ENCODE peak calls at places on chromosomes 7 and 10, in nine cellular contexts. One of them, this sample, is unnamed.

GRCh38 chr7:118183254-118183585 is 744 bp upstream of the LSM8 start:
- DNase-seq in GM04504: no peak
- DNase-seq in M059J: peak; percentile 9
- DNase-seq in H4: no peak
- DNase-seq in ELF-1: peak; percentile 36
- DNase-seq in activated T-cell treated with anti-CD3 and anti-CD28 coated beads, Interleukin-2, amount 50 U/mL, for 72 hours: no peak
- DNase-seq in ovary: no peak
- DNase-seq in NCI-H526 treated with DMSO at 0.1 percent for 48 hours: no peak
- DNase-seq in right atrium auricular region: no peak
- DNase-seq in this sample: no peak

GRCh38 chr7:129041142-129041928 is 13.6 kb downstream of the TNPO3 start:
- DNase-seq in right atrium auricular region: no peak
- DNase-seq in ELF-1: no peak
- DNase-seq in activated T-cell treated with anti-CD3 and anti-CD28 coated beads, Interleukin-2, amount 50 U/mL, for 72 hours: peak; percentile 9
- DNase-seq in NCI-H526 treated with DMSO at 0.1 percent for 48 hours: no peak
- DNase-seq in ovary: no peak
- DNase-seq in GM04504: no peak
- DNase-seq in H4: no peak
- DNase-seq in M059J: no peak
- DNase-seq in this sample: peak; percentile 34

GRCh38 chr10:11146402-11147171 is 128.9 kb downstream of the CELF2 start:
- DNase-seq in NCI-H526 treated with DMSO at 0.1 percent for 48 hours: peak; percentile 8
- DNase-seq in GM04504: no peak
- DNase-seq in H4: peak; percentile 27
- DNase-seq in activated T-cell treated with anti-CD3 and anti-CD28 coated beads, Interleukin-2, amount 50 U/mL, for 72 hours: no peak
- DNase-seq in right atrium auricular region: no peak
- DNase-seq in M059J: peak; percentile 1
- DNase-seq in ovary: no peak
- DNase-seq in ELF-1: no peak
- DNase-seq in this sample: peak; percentile 82

GRCh38 chr7:144653449-144653848 is 182.4 kb downstream of the TPK1 start:
- DNase-seq in ELF-1: no peak
- DNase-seq in M059J: no peak
- DNase-seq in GM04504: no peak
- DNase-seq in H4: no peak
- DNase-seq in NCI-H526 treated with DMSO at 0.1 percent for 48 hours: no peak
- DNase-seq in ovary: no peak
- DNase-seq in activated T-cell treated with anti-CD3 and anti-CD28 coated beads, Interleukin-2, amount 50 U/mL, for 72 hours: no peak
- DNase-seq in right atrium auricular region: no peak
- DNase-seq in this sample: no peak

GRCh38 chr10:88661018-88661417 is 3.2 kb upstream of the LIPF start:
- DNase-seq in ovary: no peak
- DNase-seq in activated T-cell treated with anti-CD3 and anti-CD28 coated beads, Interleukin-2, amount 50 U/mL, for 72 hours: no peak
- DNase-seq in M059J: peak; percentile 41
- DNase-seq in GM04504: no peak
- DNase-seq in NCI-H526 treated with DMSO at 0.1 percent for 48 hours: no peak
- DNase-seq in H4: no peak
- DNase-seq in ELF-1: no peak
- DNase-seq in right atrium auricular region: no peak
- DNase-seq in this sample: no peak

GRCh38 chr10:52071814-52072213 is 242.3 kb upstream of the DKK1 start:
- DNase-seq in GM04504: no peak
- DNase-seq in ovary: no peak
- DNase-seq in ELF-1: peak; percentile 14
- DNase-seq in M059J: no peak
- DNase-seq in NCI-H526 treated with DMSO at 0.1 percent for 48 hours: no peak
- DNase-seq in right atrium auricular region: no peak
- DNase-seq in activated T-cell treated with anti-CD3 and anti-CD28 coated beads, Interleukin-2, amount 50 U/mL, for 72 hours: no peak
- DNase-seq in H4: no peak
- DNase-seq in this sample: no peak

GRCh38 chr10:124119933-124120332 is 26.5 kb upstream of the CHST15 start:
- DNase-seq in right atrium auricular region: peak; percentile 70
- DNase-seq in NCI-H526 treated with DMSO at 0.1 percent for 48 hours: no peak
- DNase-seq in ovary: no peak
- DNase-seq in H4: no peak
- DNase-seq in ELF-1: no peak
- DNase-seq in GM04504: no peak
- DNase-seq in activated T-cell treated with anti-CD3 and anti-CD28 coated beads, Interleukin-2, amount 50 U/mL, for 72 hours: no peak
- DNase-seq in M059J: no peak
- DNase-seq in this sample: no peak

GRCh38 chr10:69239816-69240434 is 19.8 kb downstream of the HKDC1 start:
- DNase-seq in H4: peak; percentile 23
- DNase-seq in activated T-cell treated with anti-CD3 and anti-CD28 coated beads, Interleukin-2, amount 50 U/mL, for 72 hours: no peak
- DNase-seq in ELF-1: no peak
- DNase-seq in GM04504: peak; percentile 25
- DNase-seq in NCI-H526 treated with DMSO at 0.1 percent for 48 hours: no peak
- DNase-seq in M059J: peak; percentile 62
- DNase-seq in ovary: no peak
- DNase-seq in right atrium auricular region: no peak
- DNase-seq in this sample: peak; percentile 32

GRCh38 chr10:74799840-74800239 is 26.6 kb upstream of the KAT6B start:
- DNase-seq in M059J: peak; percentile 92
- DNase-seq in GM04504: no peak
- DNase-seq in H4: peak; percentile 62
- DNase-seq in ovary: no peak
- DNase-seq in NCI-H526 treated with DMSO at 0.1 percent for 48 hours: no peak
- DNase-seq in activated T-cell treated with anti-CD3 and anti-CD28 coated beads, Interleukin-2, amount 50 U/mL, for 72 hours: peak; percentile 47
- DNase-seq in ELF-1: no peak
- DNase-seq in right atrium auricular region: no peak
- DNase-seq in this sample: peak; percentile 76

GRCh38 chr7:131859162-131859821 is 302.9 kb upstream of the PODXL start:
- DNase-seq in H4: peak; percentile 83
- DNase-seq in M059J: peak; percentile 78
- DNase-seq in activated T-cell treated with anti-CD3 and anti-CD28 coated beads, Interleukin-2, amount 50 U/mL, for 72 hours: peak; percentile 33
- DNase-seq in NCI-H526 treated with DMSO at 0.1 percent for 48 hours: no peak
- DNase-seq in GM04504: peak; percentile 53
- DNase-seq in ovary: peak; percentile 14
- DNase-seq in right atrium auricular region: peak; percentile 71
- DNase-seq in ELF-1: peak; percentile 86
- DNase-seq in this sample: peak; percentile 89

GRCh38 chr10:103451871-103452713 is at the start of gene CALHM2:
- DNase-seq in ELF-1: peak; percentile 85
- DNase-seq in ovary: peak; percentile 77
- DNase-seq in H4: no peak
- DNase-seq in M059J: peak; percentile 67
- DNase-seq in NCI-H526 treated with DMSO at 0.1 percent for 48 hours: peak; percentile 39
- DNase-seq in activated T-cell treated with anti-CD3 and anti-CD28 coated beads, Interleukin-2, amount 50 U/mL, for 72 hours: peak; percentile 69
- DNase-seq in GM04504: peak; percentile 13
- DNase-seq in right atrium auricular region: peak; percentile 83
- DNase-seq in this sample: peak; percentile 80

GRCh38 chr10:50314169-50315071 is 63.1 kb upstream of the ASAH2 start:
- DNase-seq in H4: no peak
- DNase-seq in GM04504: no peak
- DNase-seq in M059J: no peak
- DNase-seq in ELF-1: no peak
- DNase-seq in NCI-H526 treated with DMSO at 0.1 percent for 48 hours: no peak
- DNase-seq in right atrium auricular region: no peak
- DNase-seq in ovary: no peak
- DNase-seq in activated T-cell treated with anti-CD3 and anti-CD28 coated beads, Interleukin-2, amount 50 U/mL, for 72 hours: no peak
- DNase-seq in this sample: no peak

GRCh38 chr10:89001428-89002072 is 11.0 kb downstream of the FAS start:
- DNase-seq in activated T-cell treated with anti-CD3 and anti-CD28 coated beads, Interleukin-2, amount 50 U/mL, for 72 hours: no peak
- DNase-seq in ovary: no peak
- DNase-seq in M059J: no peak
- DNase-seq in ELF-1: no peak
- DNase-seq in NCI-H526 treated with DMSO at 0.1 percent for 48 hours: no peak
- DNase-seq in right atrium auricular region: no peak
- DNase-seq in GM04504: no peak
- DNase-seq in H4: no peak
- DNase-seq in this sample: no peak

GRCh38 chr10:133312016-133312768 is 3.5 kb downstream of the ZNF511 start:
- DNase-seq in ovary: no peak
- DNase-seq in GM04504: no peak
- DNase-seq in activated T-cell treated with anti-CD3 and anti-CD28 coated beads, Interleukin-2, amount 50 U/mL, for 72 hours: no peak
- DNase-seq in right atrium auricular region: no peak
- DNase-seq in M059J: no peak
- DNase-seq in H4: no peak
- DNase-seq in ELF-1: no peak
- DNase-seq in NCI-H526 treated with DMSO at 0.1 percent for 48 hours: no peak
- DNase-seq in this sample: no peak

GRCh38 chr7:72025381-72025960 is 386.7 kb downstream of the CALN1 start:
- DNase-seq in GM04504: no peak
- DNase-seq in H4: no peak
- DNase-seq in ovary: no peak
- DNase-seq in right atrium auricular region: no peak
- DNase-seq in NCI-H526 treated with DMSO at 0.1 percent for 48 hours: no peak
- DNase-seq in activated T-cell treated with anti-CD3 and anti-CD28 coated beads, Interleukin-2, amount 50 U/mL, for 72 hours: no peak
- DNase-seq in M059J: no peak
- DNase-seq in ELF-1: no peak
- DNase-seq in this sample: no peak

GRCh38 chr10:72883861-72884260 is 9.7 kb upstream of the OIT3 start:
- DNase-seq in right atrium auricular region: no peak
- DNase-seq in ovary: no peak
- DNase-seq in activated T-cell treated with anti-CD3 and anti-CD28 coated beads, Interleukin-2, amount 50 U/mL, for 72 hours: no peak
- DNase-seq in M059J: no peak
- DNase-seq in ELF-1: no peak
- DNase-seq in H4: no peak
- DNase-seq in NCI-H526 treated with DMSO at 0.1 percent for 48 hours: no peak
- DNase-seq in GM04504: no peak
- DNase-seq in this sample: no peak

GRCh38 chr10:86317949-86318725 is 48.5 kb downstream of the GRID1 start:
- DNase-seq in activated T-cell treated with anti-CD3 and anti-CD28 coated beads, Interleukin-2, amount 50 U/mL, for 72 hours: no peak
- DNase-seq in M059J: no peak
- DNase-seq in NCI-H526 treated with DMSO at 0.1 percent for 48 hours: no peak
- DNase-seq in ovary: no peak
- DNase-seq in GM04504: no peak
- DNase-seq in H4: no peak
- DNase-seq in ELF-1: no peak
- DNase-seq in right atrium auricular region: no peak
- DNase-seq in this sample: no peak

GRCh38 chr7:31882187-31882586 is 188.0 kb downstream of the PDE1C start:
- DNase-seq in M059J: peak; percentile 79
- DNase-seq in activated T-cell treated with anti-CD3 and anti-CD28 coated beads, Interleukin-2, amount 50 U/mL, for 72 hours: no peak
- DNase-seq in ELF-1: no peak
- DNase-seq in GM04504: no peak
- DNase-seq in right atrium auricular region: peak; percentile 70
- DNase-seq in H4: peak; percentile 43
- DNase-seq in NCI-H526 treated with DMSO at 0.1 percent for 48 hours: no peak
- DNase-seq in ovary: no peak
- DNase-seq in this sample: peak; percentile 72

GRCh38 chr10:91643700-91644099 is 10.8 kb upstream of the PPP1R3C start:
- DNase-seq in H4: no peak
- DNase-seq in ELF-1: peak; percentile 28
- DNase-seq in ovary: no peak
- DNase-seq in right atrium auricular region: no peak
- DNase-seq in activated T-cell treated with anti-CD3 and anti-CD28 coated beads, Interleukin-2, amount 50 U/mL, for 72 hours: no peak
- DNase-seq in NCI-H526 treated with DMSO at 0.1 percent for 48 hours: no peak
- DNase-seq in M059J: no peak
- DNase-seq in GM04504: no peak
- DNase-seq in this sample: no peak

GRCh38 chr7:47213276-47213675 is 368.6 kb downstream of the TNS3 start:
- DNase-seq in M059J: no peak
- DNase-seq in GM04504: no peak
- DNase-seq in activated T-cell treated with anti-CD3 and anti-CD28 coated beads, Interleukin-2, amount 50 U/mL, for 72 hours: no peak
- DNase-seq in H4: no peak
- DNase-seq in NCI-H526 treated with DMSO at 0.1 percent for 48 hours: no peak
- DNase-seq in ovary: no peak
- DNase-seq in right atrium auricular region: no peak
- DNase-seq in ELF-1: no peak
- DNase-seq in this sample: no peak

GRCh38 chr7:4738711-4739527 is 36.5 kb upstream of the AP5Z1 start:
- DNase-seq in GM04504: peak; percentile 73
- DNase-seq in right atrium auricular region: peak; percentile 71
- DNase-seq in ovary: peak; percentile 53
- DNase-seq in NCI-H526 treated with DMSO at 0.1 percent for 48 hours: no peak
- DNase-seq in activated T-cell treated with anti-CD3 and anti-CD28 coated beads, Interleukin-2, amount 50 U/mL, for 72 hours: peak; percentile 57
- DNase-seq in H4: peak; percentile 99
- DNase-seq in ELF-1: peak; percentile 91
- DNase-seq in M059J: peak; percentile 39
- DNase-seq in this sample: peak; percentile 85

GRCh38 chr7:74477188-74477587 is 23.5 kb downstream of the GTF2IRD1 start:
- DNase-seq in H4: no peak
- DNase-seq in NCI-H526 treated with DMSO at 0.1 percent for 48 hours: no peak
- DNase-seq in activated T-cell treated with anti-CD3 and anti-CD28 coated beads, Interleukin-2, amount 50 U/mL, for 72 hours: no peak
- DNase-seq in ELF-1: no peak
- DNase-seq in ovary: no peak
- DNase-seq in M059J: no peak
- DNase-seq in right atrium auricular region: no peak
- DNase-seq in GM04504: no peak
- DNase-seq in this sample: no peak

GRCh38 chr7:116025098-116025809 is 5.3 kb downstream of the TFEC start:
- DNase-seq in NCI-H526 treated with DMSO at 0.1 percent for 48 hours: no peak
- DNase-seq in GM04504: no peak
- DNase-seq in M059J: peak; percentile 13
- DNase-seq in ovary: no peak
- DNase-seq in ELF-1: no peak
- DNase-seq in right atrium auricular region: no peak
- DNase-seq in activated T-cell treated with anti-CD3 and anti-CD28 coated beads, Interleukin-2, amount 50 U/mL, for 72 hours: no peak
- DNase-seq in H4: no peak
- DNase-seq in this sample: peak; percentile 8

GRCh38 chr7:108016841-108017775 is 14.1 kb upstream of the LAMB1 start:
- DNase-seq in H4: peak; percentile 73
- DNase-seq in NCI-H526 treated with DMSO at 0.1 percent for 48 hours: peak; percentile 19
- DNase-seq in GM04504: no peak
- DNase-seq in ELF-1: no peak
- DNase-seq in right atrium auricular region: no peak
- DNase-seq in ovary: no peak
- DNase-seq in activated T-cell treated with anti-CD3 and anti-CD28 coated beads, Interleukin-2, amount 50 U/mL, for 72 hours: peak; percentile 20
- DNase-seq in M059J: peak; percentile 73
- DNase-seq in this sample: peak; percentile 70

GRCh38 chr7:117800841-117801240 is 72.4 kb downstream of the CTTNBP2 start:
- DNase-seq in ovary: no peak
- DNase-seq in ELF-1: no peak
- DNase-seq in right atrium auricular region: no peak
- DNase-seq in M059J: no peak
- DNase-seq in NCI-H526 treated with DMSO at 0.1 percent for 48 hours: no peak
- DNase-seq in H4: no peak
- DNase-seq in activated T-cell treated with anti-CD3 and anti-CD28 coated beads, Interleukin-2, amount 50 U/mL, for 72 hours: no peak
- DNase-seq in GM04504: no peak
- DNase-seq in this sample: no peak

GRCh38 chr7:16934947-16935742 is 53.4 kb upstream of the AGR3 start:
- DNase-seq in H4: no peak
- DNase-seq in M059J: peak; percentile 39
- DNase-seq in NCI-H526 treated with DMSO at 0.1 percent for 48 hours: no peak
- DNase-seq in right atrium auricular region: no peak
- DNase-seq in GM04504: no peak
- DNase-seq in ovary: no peak
- DNase-seq in ELF-1: no peak
- DNase-seq in activated T-cell treated with anti-CD3 and anti-CD28 coated beads, Interleukin-2, amount 50 U/mL, for 72 hours: peak; percentile 59
- DNase-seq in this sample: no peak

GRCh38 chr10:24771943-24772747 is 48.5 kb upstream of the ARHGAP21 start:
- DNase-seq in activated T-cell treated with anti-CD3 and anti-CD28 coated beads, Interleukin-2, amount 50 U/mL, for 72 hours: no peak
- DNase-seq in ovary: no peak
- DNase-seq in ELF-1: no peak
- DNase-seq in right atrium auricular region: no peak
- DNase-seq in M059J: no peak
- DNase-seq in H4: no peak
- DNase-seq in NCI-H526 treated with DMSO at 0.1 percent for 48 hours: no peak
- DNase-seq in GM04504: no peak
- DNase-seq in this sample: no peak

GRCh38 chr10:129953541-129954031 is 10.5 kb downstream of the EBF3 start:
- DNase-seq in NCI-H526 treated with DMSO at 0.1 percent for 48 hours: no peak
- DNase-seq in M059J: no peak
- DNase-seq in ovary: no peak
- DNase-seq in right atrium auricular region: no peak
- DNase-seq in activated T-cell treated with anti-CD3 and anti-CD28 coated beads, Interleukin-2, amount 50 U/mL, for 72 hours: no peak
- DNase-seq in H4: no peak
- DNase-seq in GM04504: peak; percentile 76
- DNase-seq in ELF-1: no peak
- DNase-seq in this sample: no peak

GRCh38 chr7:27185013-27185707 is at the start of gene HOXA11:
- DNase-seq in NCI-H526 treated with DMSO at 0.1 percent for 48 hours: no peak
- DNase-seq in right atrium auricular region: no peak
- DNase-seq in M059J: no peak
- DNase-seq in activated T-cell treated with anti-CD3 and anti-CD28 coated beads, Interleukin-2, amount 50 U/mL, for 72 hours: peak; percentile 19
- DNase-seq in ovary: no peak
- DNase-seq in ELF-1: peak; percentile 67
- DNase-seq in GM04504: peak; percentile 94
- DNase-seq in H4: no peak
- DNase-seq in this sample: no peak

This sample was measured in astrocyte of the hippocampus.